ENCODE peak calls at places on chromosomes 2 and 18, in eight cellular contexts. Z, D, G, N, T, K, J and M are unnamed samples.

GRCh38 chr2:9297156-9297555 is 90.5 kb downstream of the ASAP2 start:
- DNase-seq in G (no peak), Z (no peak), J (no peak), N (no peak), T (no peak), K (no peak), D (no peak), M (no peak)

GRCh38 chr2:64036343-64036742 is 17.1 kb upstream of the VPS54 start:
- DNase-seq in J (no peak), K (no peak), G (peak), Z (peak), N (peak), D (peak), T (no peak), M (peak)

GRCh38 chr2:55592130-55592529 is 25.3 kb downstream of the PPP4R3B start:
- DNase-seq in N (no peak), T (no peak), J (no peak), D (no peak), K (no peak), G (no peak), Z (no peak), M (no peak)

GRCh38 chr2:17972991-17973390 is 94.5 kb downstream of the KCNS3 start:
- DNase-seq in K (no peak), T (no peak), J (no peak), N (no peak), G (no peak), Z (no peak), D (no peak), M (no peak)

GRCh38 chr18:77136871-77137665 is 4.5 kb upstream of the MBP start:
- DNase-seq in J (no peak), G (no peak), T (no peak), K (no peak), Z (no peak), N (no peak), D (no peak), M (no peak)

GRCh38 chr2:12284037-12284436 is 432.7 kb upstream of the TRIB2 start:
- DNase-seq in G (no peak), D (no peak), Z (no peak), K (no peak), J (no peak), N (no peak), T (no peak), M (no peak)

GRCh38 chr2:61771904-61772845 is 81.7 kb downstream of the FAM161A start:
- DNase-seq in N (no peak), G (no peak), J (no peak), D (no peak), Z (no peak), T (no peak), K (no peak), M (no peak)

GRCh38 chr18:77092104-77093066 is 40.2 kb downstream of the MBP start:
- DNase-seq in K (no peak), D (no peak), G (no peak), Z (no peak), N (no peak), J (no peak), T (no peak), M (no peak)

GRCh38 chr2:138115664-138116063 is 151.4 kb downstream of the HNMT start:
- DNase-seq in N (peak), G (no peak), Z (peak), K (no peak), T (no peak), D (no peak), J (no peak), M (no peak)

GRCh38 chr2:241310917-241311566 is 4.4 kb downstream of the HDLBP start:
- DNase-seq in T (no peak), J (no peak), G (no peak), D (no peak), Z (no peak), K (no peak), N (no peak), M (no peak)

GRCh38 chr2:15943378-15943851 is 3.1 kb downstream of the MYCN start:
- DNase-seq in G (no peak), N (no peak), T (peak), J (no peak), D (peak), Z (no peak), K (peak), M (peak)

GRCh38 chr2:227615906-227616305 is 1.3 kb upstream of the SCYGR3 start:
- DNase-seq in D (peak), J (no peak), T (no peak), G (no peak), Z (peak), N (no peak), K (no peak), M (no peak)

GRCh38 chr2:130381619-130382018 is 25.8 kb downstream of the PTPN18 start:
- DNase-seq in D (no peak), Z (no peak), G (no peak), N (no peak), K (no peak), J (no peak), T (no peak), M (no peak)

GRCh38 chr2:152055366-152056108 is 43.3 kb downstream of the CACNB4 start:
- DNase-seq in K (no peak), J (no peak), Z (peak), D (no peak), N (peak), G (no peak), T (no peak), M (no peak)

GRCh38 chr2:42792583-42793313 is at the start of gene HAAO:
- DNase-seq in J (peak), N (no peak), G (no peak), K (peak), Z (peak), D (peak), T (peak), M (peak)

GRCh38 chr2:237257471-237257951 is 156.5 kb downstream of the COL6A3 start:
- DNase-seq in J (no peak), G (peak), T (peak), N (no peak), K (no peak), Z (peak), D (no peak), M (no peak)

GRCh38 chr2:210072922-210073509 is 70.6 kb downstream of the RPE start:
- DNase-seq in N (peak), Z (peak), G (peak), D (peak), J (no peak), T (no peak), K (peak), M (peak)
- TF ChIP-seq CTCF in N (peak), Z (peak), G (peak), D (peak), J (no peak), T (peak), K (peak), M (peak)

GRCh38 chr2:675982-676646 is 1.1 kb downstream of the TMEM18 start:
- DNase-seq in Z (peak), D (peak), T (no peak), G (peak), N (peak), K (peak), J (no peak), M (peak)
- TF ChIP-seq CTCF in Z (peak), D (no peak), T (no peak), G (peak), N (peak), K (peak), J (no peak), M (peak)

GRCh38 chr2:188425266-188425665 is 133.6 kb downstream of the GULP1 start:
- DNase-seq in D (no peak), Z (peak), J (no peak), K (no peak), N (no peak), G (no peak), T (no peak), M (no peak)
- TF ChIP-seq CTCF in D (no peak), Z (no peak), J (no peak), K (no peak), N (no peak), G (no peak), T (no peak), M (no peak)

GRCh38 chr2:234135750-234136221 is 85.3 kb downstream of the SPP2 start:
- DNase-seq in D (peak), N (peak), G (peak), Z (peak), J (peak), K (peak), T (peak), M (peak)

GRCh38 chr2:234134496-234134895 is 84.0 kb downstream of the SPP2 start:
- DNase-seq in Z (no peak), T (no peak), J (no peak), G (no peak), K (no peak), D (no peak), N (peak), M (no peak)

GRCh38 chr2:234137400-234138014 is 87.0 kb downstream of the SPP2 start:
- DNase-seq in J (no peak), N (peak), D (no peak), Z (peak), T (no peak), K (no peak), G (peak), M (no peak)

GRCh38 chr2:234138836-234139235 is 88.3 kb downstream of the SPP2 start:
- DNase-seq in T (no peak), K (no peak), N (no peak), G (no peak), J (no peak), Z (no peak), D (no peak), M (no peak)

DNA sequence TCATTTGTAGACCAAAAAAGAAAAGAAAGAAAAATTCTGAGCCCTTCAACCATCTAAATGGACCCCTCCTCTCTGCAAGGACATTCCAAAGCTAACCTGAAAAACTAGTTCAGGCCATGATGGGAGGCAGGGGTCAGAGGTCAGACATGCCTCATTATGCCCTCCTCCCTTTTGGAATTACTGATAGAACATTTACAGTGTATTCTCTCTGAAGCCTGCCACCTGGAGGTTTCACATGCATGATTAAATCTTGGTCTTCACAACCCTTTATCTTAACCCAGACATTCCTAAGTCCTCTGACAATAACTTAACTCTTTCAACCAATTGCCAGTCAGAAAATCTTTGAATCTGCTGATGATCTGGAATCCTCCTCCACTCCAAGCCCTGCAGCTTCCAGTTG is 86.0 kb downstream of the SPP2 start:
- DNase-seq in T (no peak), J (no peak), K (peak), G (no peak), Z (peak), N (no peak), D (no peak), M (no peak)
- TF ChIP-seq CTCF in T (no peak), J (no peak), K (peak), G (no peak), Z (no peak), N (peak), D (no peak), M (peak)

DNA sequence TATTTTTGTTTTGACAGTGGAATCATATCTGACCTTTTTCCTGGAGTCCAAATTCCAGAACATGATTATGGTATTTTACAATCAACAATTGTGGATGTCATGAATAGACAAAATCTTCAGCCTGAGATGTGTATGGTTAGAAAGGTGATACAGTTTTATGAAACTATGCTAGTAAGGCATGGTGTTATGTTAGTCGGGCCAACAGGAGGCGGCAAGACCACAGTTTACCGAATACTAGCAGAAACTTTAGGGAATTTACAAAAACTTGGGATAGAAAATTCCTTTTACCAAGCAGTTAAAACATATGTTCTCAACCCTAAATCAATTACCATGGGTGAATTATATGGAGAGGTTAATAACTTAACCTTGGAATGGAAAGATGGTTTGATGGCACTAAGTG is 137.0 kb downstream of the DNAH6 start:
- DNase-seq in T (no peak), N (no peak), K (peak), J (no peak), G (no peak), D (no peak), Z (peak), M (no peak)
- TF ChIP-seq CTCF in T (no peak), N (no peak), K (peak), J (no peak), G (peak), D (no peak), Z (no peak), M (no peak)

GRCh38 chr2:1675633-1676032 is 68.7 kb downstream of the PXDN start:
- DNase-seq in K (no peak), D (no peak), G (peak), J (no peak), Z (peak), T (no peak), N (peak), M (no peak)
- TF ChIP-seq CTCF in K (peak), D (no peak), G (peak), J (no peak), Z (peak), T (no peak), N (peak), M (no peak)